ENCODE peak calls at places on chromosomes 11 and 22, in ten cellular contexts. One of them, this sample, is unnamed.

GRCh38 chr11:61585115-61585514 is 4.2 kb upstream of the SYT7 start:
- DNase-seq in activated naive CD4-positive, alpha-beta T cell: no peak
- DNase-seq in stimulated activated naive CD8-positive, alpha-beta T cell treated with anti-CD3 and anti-CD28 coated beads, Interleukin-15, amount 100 ng/mL, for 72 hours: no peak
- DNase-seq in head of caudate nucleus: no peak
- DNase-seq in AG08396: no peak
- DNase-seq in kidney tubule cell: no peak
- DNase-seq in fibroblast of villous mesenchyme: no peak
- DNase-seq in AG09309: no peak
- DNase-seq in NCI-H1930: no peak
- DNase-seq in stimulated activated CD4-positive, alpha-beta T cell treated with anti-CD3 and anti-CD28 coated beads, Interleukin-12 subunit alpha, Interleukin-12 subunit beta, amount 100 ng/mL, for 4 hours: no peak
- DNase-seq in this sample: no peak

GRCh38 chr22:20777420-20778177 is 3.7 kb downstream of the SERPIND1 start:
- DNase-seq in activated naive CD4-positive, alpha-beta T cell: no peak
- DNase-seq in stimulated activated naive CD8-positive, alpha-beta T cell treated with anti-CD3 and anti-CD28 coated beads, Interleukin-15, amount 100 ng/mL, for 72 hours: no peak
- DNase-seq in head of caudate nucleus: no peak
- DNase-seq in AG08396: peak; percentile 56
- DNase-seq in kidney tubule cell: peak; percentile 83
- DNase-seq in fibroblast of villous mesenchyme: peak; percentile 96
- DNase-seq in AG09309: peak; percentile 79
- DNase-seq in NCI-H1930: no peak
- DNase-seq in stimulated activated CD4-positive, alpha-beta T cell treated with anti-CD3 and anti-CD28 coated beads, Interleukin-12 subunit alpha, Interleukin-12 subunit beta, amount 100 ng/mL, for 4 hours: no peak
- DNase-seq in this sample: no peak

GRCh38 chr11:17734418-17734911 is at the start of gene KCNC1:
- DNase-seq in activated naive CD4-positive, alpha-beta T cell: no peak
- DNase-seq in stimulated activated naive CD8-positive, alpha-beta T cell treated with anti-CD3 and anti-CD28 coated beads, Interleukin-15, amount 100 ng/mL, for 72 hours: no peak
- DNase-seq in head of caudate nucleus: peak; percentile 52
- DNase-seq in AG08396: peak; percentile 85
- DNase-seq in kidney tubule cell: peak; percentile 31
- DNase-seq in fibroblast of villous mesenchyme: peak; percentile 30
- DNase-seq in AG09309: no peak
- DNase-seq in NCI-H1930: peak; percentile 84
- DNase-seq in stimulated activated CD4-positive, alpha-beta T cell treated with anti-CD3 and anti-CD28 coated beads, Interleukin-12 subunit alpha, Interleukin-12 subunit beta, amount 100 ng/mL, for 4 hours: no peak
- DNase-seq in this sample: no peak

GRCh38 chr11:119509277-119509841 is 86.4 kb upstream of the THY1 start:
- DNase-seq in activated naive CD4-positive, alpha-beta T cell: no peak
- DNase-seq in stimulated activated naive CD8-positive, alpha-beta T cell treated with anti-CD3 and anti-CD28 coated beads, Interleukin-15, amount 100 ng/mL, for 72 hours: no peak
- DNase-seq in head of caudate nucleus: no peak
- DNase-seq in AG08396: peak; percentile 38
- DNase-seq in kidney tubule cell: no peak
- DNase-seq in fibroblast of villous mesenchyme: no peak
- DNase-seq in AG09309: no peak
- DNase-seq in NCI-H1930: no peak
- DNase-seq in stimulated activated CD4-positive, alpha-beta T cell treated with anti-CD3 and anti-CD28 coated beads, Interleukin-12 subunit alpha, Interleukin-12 subunit beta, amount 100 ng/mL, for 4 hours: no peak
- DNase-seq in this sample: no peak

GRCh38 chr22:46102752-46103151 is 47.6 kb upstream of the PPARA start:
- DNase-seq in activated naive CD4-positive, alpha-beta T cell: no peak
- DNase-seq in stimulated activated naive CD8-positive, alpha-beta T cell treated with anti-CD3 and anti-CD28 coated beads, Interleukin-15, amount 100 ng/mL, for 72 hours: no peak
- DNase-seq in head of caudate nucleus: no peak
- DNase-seq in AG08396: no peak
- DNase-seq in kidney tubule cell: peak; percentile 49
- DNase-seq in fibroblast of villous mesenchyme: no peak
- DNase-seq in AG09309: no peak
- DNase-seq in NCI-H1930: no peak
- DNase-seq in stimulated activated CD4-positive, alpha-beta T cell treated with anti-CD3 and anti-CD28 coated beads, Interleukin-12 subunit alpha, Interleukin-12 subunit beta, amount 100 ng/mL, for 4 hours: no peak
- DNase-seq in this sample: no peak

GRCh38 chr11:68735125-68735524 is 16.2 kb downstream of the TESMIN start:
- DNase-seq in activated naive CD4-positive, alpha-beta T cell: no peak
- DNase-seq in stimulated activated naive CD8-positive, alpha-beta T cell treated with anti-CD3 and anti-CD28 coated beads, Interleukin-15, amount 100 ng/mL, for 72 hours: no peak
- DNase-seq in head of caudate nucleus: no peak
- DNase-seq in AG08396: no peak
- DNase-seq in kidney tubule cell: no peak
- DNase-seq in fibroblast of villous mesenchyme: no peak
- DNase-seq in AG09309: no peak
- DNase-seq in NCI-H1930: no peak
- DNase-seq in stimulated activated CD4-positive, alpha-beta T cell treated with anti-CD3 and anti-CD28 coated beads, Interleukin-12 subunit alpha, Interleukin-12 subunit beta, amount 100 ng/mL, for 4 hours: no peak
- DNase-seq in this sample: no peak

GRCh38 chr11:70506986-70507385 is 108.7 kb downstream of the CTTN start:
- DNase-seq in activated naive CD4-positive, alpha-beta T cell: no peak
- DNase-seq in stimulated activated naive CD8-positive, alpha-beta T cell treated with anti-CD3 and anti-CD28 coated beads, Interleukin-15, amount 100 ng/mL, for 72 hours: no peak
- DNase-seq in head of caudate nucleus: peak; percentile 56
- DNase-seq in AG08396: no peak
- DNase-seq in kidney tubule cell: no peak
- DNase-seq in fibroblast of villous mesenchyme: no peak
- DNase-seq in AG09309: no peak
- DNase-seq in NCI-H1930: no peak
- DNase-seq in stimulated activated CD4-positive, alpha-beta T cell treated with anti-CD3 and anti-CD28 coated beads, Interleukin-12 subunit alpha, Interleukin-12 subunit beta, amount 100 ng/mL, for 4 hours: no peak
- DNase-seq in this sample: no peak

GRCh38 chr11:86574493-86575207 is 97.8 kb downstream of the ME3 start:
- DNase-seq in activated naive CD4-positive, alpha-beta T cell: no peak
- DNase-seq in stimulated activated naive CD8-positive, alpha-beta T cell treated with anti-CD3 and anti-CD28 coated beads, Interleukin-15, amount 100 ng/mL, for 72 hours: no peak
- DNase-seq in head of caudate nucleus: no peak
- DNase-seq in AG08396: no peak
- DNase-seq in kidney tubule cell: peak; percentile 57
- DNase-seq in fibroblast of villous mesenchyme: no peak
- DNase-seq in AG09309: no peak
- DNase-seq in NCI-H1930: no peak
- DNase-seq in stimulated activated CD4-positive, alpha-beta T cell treated with anti-CD3 and anti-CD28 coated beads, Interleukin-12 subunit alpha, Interleukin-12 subunit beta, amount 100 ng/mL, for 4 hours: no peak
- DNase-seq in this sample: no peak

GRCh38 chr11:119777940-119778339 is 48.9 kb upstream of the NECTIN1 start:
- DNase-seq in activated naive CD4-positive, alpha-beta T cell: no peak
- DNase-seq in stimulated activated naive CD8-positive, alpha-beta T cell treated with anti-CD3 and anti-CD28 coated beads, Interleukin-15, amount 100 ng/mL, for 72 hours: no peak
- DNase-seq in head of caudate nucleus: no peak
- DNase-seq in AG08396: no peak
- DNase-seq in kidney tubule cell: no peak
- DNase-seq in fibroblast of villous mesenchyme: no peak
- DNase-seq in AG09309: no peak
- DNase-seq in NCI-H1930: no peak
- DNase-seq in stimulated activated CD4-positive, alpha-beta T cell treated with anti-CD3 and anti-CD28 coated beads, Interleukin-12 subunit alpha, Interleukin-12 subunit beta, amount 100 ng/mL, for 4 hours: no peak
- DNase-seq in this sample: no peak

GRCh38 chr11:22392561-22392960 is 54.4 kb downstream of the SLC17A6 start:
- DNase-seq in activated naive CD4-positive, alpha-beta T cell: no peak
- DNase-seq in stimulated activated naive CD8-positive, alpha-beta T cell treated with anti-CD3 and anti-CD28 coated beads, Interleukin-15, amount 100 ng/mL, for 72 hours: no peak
- DNase-seq in head of caudate nucleus: no peak
- DNase-seq in AG08396: no peak
- DNase-seq in kidney tubule cell: no peak
- DNase-seq in fibroblast of villous mesenchyme: no peak
- DNase-seq in AG09309: no peak
- DNase-seq in NCI-H1930: no peak
- DNase-seq in stimulated activated CD4-positive, alpha-beta T cell treated with anti-CD3 and anti-CD28 coated beads, Interleukin-12 subunit alpha, Interleukin-12 subunit beta, amount 100 ng/mL, for 4 hours: no peak
- DNase-seq in this sample: no peak